ENCODE peak calls at places on chromosome 19, in ten cellular contexts. R, H, U, E, C, Y, M, V, Z and K are unnamed samples.

GRCh38 chr19:45215391-45216191 is 29.6 kb downstream of the EXOC3L2 start:
- DNase-seq in R (no peak), H (peak; percentile 17), U (peak; percentile 47), E (no peak), C (peak; percentile 30), Y (no peak), M (peak; percentile 77), V (peak; percentile 65), Z (no peak), K (no peak)

GRCh38 chr19:3986260-3987041 is 1.2 kb upstream of the EEF2 start:
- DNase-seq in R (no peak), H (peak; percentile 72), U (peak; percentile 74), E (no peak), C (peak; percentile 53), Y (peak; percentile 87), M (no peak), V (peak; percentile 78), Z (peak; percentile 89), K (peak; percentile 84)

GRCh38 chr19:47716270-47716937 is 3.2 kb downstream of the EHD2 start:
- DNase-seq in R (no peak), H (no peak), U (no peak), E (no peak), C (no peak), Y (no peak), M (no peak), V (no peak), Z (no peak), K (no peak)

GRCh38 chr19:28793391-28794168 is 419.4 kb downstream of the UQCRFS1 start:
- DNase-seq in R (no peak), H (no peak), U (no peak), E (no peak), C (no peak), Y (no peak), M (peak; percentile 55), V (no peak), Z (no peak), K (no peak)

GRCh38 chr19:55070755-55071502 is 4.7 kb upstream of the EPS8L1 start:
- DNase-seq in R (no peak), H (no peak), U (peak; percentile 99), E (peak; percentile 11), C (peak; percentile 58), Y (peak; percentile 80), M (no peak), V (peak; percentile 62), Z (peak; percentile 48), K (no peak)

GRCh38 chr19:54921082-54921481 is 15.1 kb downstream of the NCR1 start:
- DNase-seq in R (no peak), H (no peak), U (no peak), E (no peak), C (no peak), Y (no peak), M (no peak), V (no peak), Z (no peak), K (no peak)

GRCh38 chr19:5172859-5173577 is 167.6 kb downstream of the PTPRS start:
- DNase-seq in R (no peak), H (no peak), U (peak; percentile 100), E (peak; percentile 72), C (no peak), Y (peak; percentile 99), M (no peak), V (peak; percentile 31), Z (peak; percentile 92), K (no peak)

GRCh38 chr19:50427997-50428425 is 4.7 kb upstream of the MYBPC2 start:
- DNase-seq in R (peak; percentile 79), H (peak; percentile 80), U (no peak), E (peak; percentile 11), C (peak; percentile 86), Y (peak; percentile 89), M (peak; percentile 84), V (peak; percentile 90), Z (peak; percentile 95), K (peak; percentile 82)

GRCh38 chr19:43606569-43607229 is 5.2 kb upstream of the SRRM5 start:
- DNase-seq in R (no peak), H (no peak), U (no peak), E (no peak), C (no peak), Y (no peak), M (no peak), V (no peak), Z (no peak), K (no peak)

GRCh38 chr19:6677924-6678689 is 8.1 kb upstream of the TNFSF14 start:
- DNase-seq in R (no peak), H (no peak), U (no peak), E (no peak), C (peak; percentile 36), Y (no peak), M (no peak), V (no peak), Z (peak; percentile 6), K (no peak)

GRCh38 chr19:3383121-3383722 is 16.8 kb downstream of the NFIC start:
- DNase-seq in R (no peak), H (peak; percentile 60), U (no peak), E (no peak), C (no peak), Y (no peak), M (no peak), V (no peak), Z (no peak), K (no peak)

GRCh38 chr19:42066075-42066754 is 3.8 kb downstream of the GRIK5 start:
- DNase-seq in R (peak; percentile 63), H (no peak), U (peak; percentile 40), E (no peak), C (no peak), Y (peak; percentile 38), M (no peak), V (no peak), Z (peak; percentile 37), K (peak; percentile 42)

GRCh38 chr19:31439270-31439573 is 90.0 kb upstream of the TSHZ3 start:
- DNase-seq in R (no peak), H (no peak), U (no peak), E (no peak), C (no peak), Y (no peak), M (no peak), V (no peak), Z (no peak), K (no peak)

GRCh38 chr19:35222373-35223005 is 6.0 kb downstream of the FAM187B start:
- DNase-seq in R (no peak), H (no peak), U (no peak), E (no peak), C (no peak), Y (no peak), M (no peak), V (no peak), Z (no peak), K (no peak)

GRCh38 chr19:33500991-33501390 is 20.6 kb downstream of the PEPD start:
- DNase-seq in R (no peak), H (no peak), U (no peak), E (no peak), C (no peak), Y (no peak), M (peak; percentile 17), V (no peak), Z (no peak), K (no peak)
- H3K4me3 ChIP-seq in R (no peak overlapping the region), H (no peak overlapping the region), U (no peak overlapping the region), E (no peak overlapping the region), C (no peak overlapping the region), Y (no peak overlapping the region), M (no peak overlapping the region), V (no peak overlapping the region), Z (no peak overlapping the region), K (no peak overlapping the region)

GRCh38 chr19:57814505-57815246 is at the start of gene ZNF552:
- DNase-seq in R (peak; percentile 86), H (peak; percentile 89), U (peak; percentile 97), E (peak; percentile 72), C (peak; percentile 88), Y (peak; percentile 94), M (peak; percentile 85), V (peak; percentile 95), Z (peak; percentile 94), K (peak; percentile 92)

GRCh38 chr19:57815247-57816075 is 748 bp upstream of the ZNF552 start:
- DNase-seq in R (no peak), H (no peak), U (no peak), E (no peak), C (no peak), Y (no peak), M (no peak), V (no peak), Z (no peak), K (no peak)

GRCh38 chr19:57816652-57817051 is 1.9 kb upstream of the ZNF552 start:
- DNase-seq in R (no peak), H (no peak), U (no peak), E (no peak), C (no peak), Y (no peak), M (no peak), V (peak; percentile 32), Z (no peak), K (no peak)

GRCh38 chr19:57812201-57812600 is 2.5 kb downstream of the ZNF552 start:
- DNase-seq in R (no peak), H (no peak), U (no peak), E (no peak), C (no peak), Y (no peak), M (no peak), V (no peak), Z (no peak), K (peak; percentile 61)

DNA sequence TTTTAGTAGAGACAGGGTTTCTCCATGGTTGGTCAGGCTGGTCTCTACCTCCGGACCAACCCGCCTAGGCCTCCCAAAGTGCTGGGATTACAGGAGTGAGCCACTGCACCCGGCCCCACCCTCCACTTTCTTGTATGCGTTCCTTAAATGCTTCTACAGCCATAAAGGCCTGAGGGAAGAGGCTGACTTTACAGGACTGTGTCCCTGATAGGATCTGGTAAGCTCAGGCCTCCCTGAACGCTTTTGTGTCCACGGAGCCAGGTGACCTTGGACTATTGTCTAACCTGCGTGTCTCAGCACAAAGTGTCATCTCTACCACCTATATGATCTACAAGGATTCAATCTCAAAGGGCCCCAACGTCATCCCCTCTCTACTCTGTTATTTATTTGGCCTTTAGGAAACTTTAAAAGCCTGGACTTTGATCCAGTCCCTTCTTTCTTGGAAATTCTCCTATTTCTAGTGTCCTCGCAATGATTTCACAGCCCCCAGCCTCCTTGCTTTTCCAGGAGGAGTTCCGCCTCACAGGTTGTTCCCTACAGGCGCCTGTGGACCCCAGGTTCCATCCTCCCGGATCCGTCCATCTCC is 701 bp downstream of the ZNF552 start:
- DNase-seq in R (no peak), H (no peak), U (peak; percentile 58), E (no peak), C (no peak), Y (peak; percentile 53), M (no peak), V (no peak), Z (no peak), K (no peak)
- TF ChIP-seq CTCF in R (no peak), H (no peak), U (no peak), E (no peak), C (no peak), Y (no peak), M (no peak), V (no peak), Z (no peak), K (no peak)

GRCh38 chr19:342801-343421 is 1.7 kb downstream of the MIER2 start:
- DNase-seq in R (no peak), H (peak; percentile 76), U (peak; percentile 82), E (peak; percentile 65), C (peak; percentile 52), Y (peak; percentile 91), M (no peak), V (peak; percentile 81), Z (peak; percentile 88), K (no peak)
- H3K4me3 ChIP-seq in R (peak overlapping the region; percentile 86), H (peak overlapping the region; percentile 89), U (peak overlapping the region; percentile 75), E (peak overlapping the region; percentile 71), C (peak overlapping the region; percentile 0), Y (peak overlapping the region; percentile 51), M (peak overlapping the region; percentile 76), V (no peak overlapping the region), Z (peak overlapping the region; percentile 58), K (no peak overlapping the region)

GRCh38 chr19:46404884-46405658 is 8.3 kb downstream of the CCDC8 start:
- DNase-seq in R (no peak), H (no peak), U (peak; percentile 14), E (no peak), C (no peak), Y (peak; percentile 76), M (peak; percentile 71), V (peak; percentile 48), Z (peak; percentile 82), K (no peak)
- TF ChIP-seq CTCF in R (no peak), H (peak; percentile 20), U (no peak), E (peak; percentile 29), C (no peak), Y (no peak), M (no peak), V (peak; percentile 18), Z (peak; percentile 61), K (no peak)